ENCODE peak calls at places on chromosome 12, in six cellular contexts. Q is activated T-cell treated with anti-CD3 and anti-CD28 coated beads for 1 hour, T is NCI-H1105, Z is lung microvascular endothelial cell, C is iPS-NIHi11, M is astrocyte of the spinal cord. O is an unnamed sample.

GRCh38 chr12:108317303-108318283 is 21.5 kb downstream of the CMKLR1 start:
- DNase-seq in Q (no peak), T (no peak), Z (no peak), C (no peak), M (no peak), O (no peak)

GRCh38 chr12:124700810-124701594 is 133.6 kb upstream of the NCOR2 start:
- DNase-seq in Q (no peak), T (no peak), Z (no peak), C (peak; percentile 68), M (peak; percentile 60), O (no peak)

GRCh38 chr12:13573698-13574321 is 377.3 kb downstream of the EMP1 start:
- DNase-seq in Q (no peak), T (no peak), Z (no peak), C (no peak), M (peak; percentile 9), O (no peak)

GRCh38 chr12:115504241-115504941 is 773.1 kb downstream of the MED13L start:
- DNase-seq in Q (no peak), T (no peak), Z (no peak), C (no peak), M (no peak), O (no peak)

GRCh38 chr12:26100966-26101744 is 23.7 kb downstream of the BHLHE41 start:
- DNase-seq in Q (no peak), T (peak; percentile 94), Z (peak; percentile 77), C (peak; percentile 49), M (no peak), O (peak; percentile 77)

GRCh38 chr12:86669010-86669409 is 412.8 kb upstream of the MGAT4C start:
- DNase-seq in Q (no peak), T (no peak), Z (no peak), C (peak; percentile 21), M (no peak), O (no peak)

GRCh38 chr12:17235996-17236395 is 630.0 kb upstream of the LMO3 start:
- DNase-seq in Q (no peak), T (no peak), Z (no peak), C (peak; percentile 17), M (no peak), O (no peak)

GRCh38 chr12:116136340-116136739 is 141.2 kb downstream of the MED13L start:
- DNase-seq in Q (no peak), T (no peak), Z (peak; percentile 78), C (no peak), M (peak; percentile 85), O (no peak)

GRCh38 chr12:116380066-116380465 is 102.6 kb upstream of the MED13L start:
- DNase-seq in Q (no peak), T (no peak), Z (no peak), C (no peak), M (no peak), O (no peak)

GRCh38 chr12:30989754-30990153 is 63.2 kb downstream of the TSPAN11 start:
- DNase-seq in Q (no peak), T (no peak), Z (peak; percentile 47), C (peak; percentile 84), M (no peak), O (peak; percentile 45)

GRCh38 chr12:57738661-57739237 is at the start of gene AGAP2:
- DNase-seq in Q (no peak), T (peak; percentile 35), Z (no peak), C (peak; percentile 71), M (no peak), O (no peak)

GRCh38 chr12:43309845-43310405 is 242.1 kb downstream of the ADAMTS20 start:
- DNase-seq in Q (no peak), T (no peak), Z (no peak), C (no peak), M (peak; percentile 88), O (no peak)

GRCh38 chr12:124512667-124513296 is 54.6 kb downstream of the NCOR2 start:
- DNase-seq in Q (no peak), T (peak; percentile 37), Z (peak; percentile 93), C (peak; percentile 82), M (peak; percentile 98), O (peak; percentile 89)

GRCh38 chr12:70045036-70045435 is 198.2 kb upstream of the CNOT2 start:
- DNase-seq in Q (no peak), T (no peak), Z (no peak), C (no peak), M (peak; percentile 6), O (peak; percentile 38)